ENCODE peak calls at places on chromosomes 11 and 22, in nine cellular contexts. Z is K562, P is HFF-Myc, F is omental fat pad, Q is upper lobe of left lung, T is cardiac muscle cell, A is neural crest cell, M is IMR-90, Y is HCT116. E is an unnamed sample.

GRCh38 chr11:19087658-19088057 is 27.1 kb upstream of the MRGPRX2 start:
- DNase-seq in Z (no peak), A (no peak), Q (no peak), Y (no peak), F (no peak), P (peak; percentile 45), T (peak; percentile 67), M (peak; percentile 60), E (peak; percentile 59)

GRCh38 chr11:5154657-5155056 is at the start of gene OR52A1:
- DNase-seq in Y (no peak), F (no peak), A (no peak), Z (no peak), M (no peak), Q (no peak), T (no peak), P (no peak), E (no peak)

GRCh38 chr11:19753451-19754041 is 40.9 kb downstream of the NAV2 start:
- DNase-seq in F (no peak), Y (no peak), Z (no peak), P (no peak), Q (no peak), M (peak; percentile 38), A (no peak), T (no peak), E (no peak)

GRCh38 chr22:41576877-41577276 is 12.8 kb downstream of the PMM1 start:
- DNase-seq in Q (no peak), A (peak; percentile 48), T (peak; percentile 48), Z (peak; percentile 72), P (no peak), Y (peak; percentile 35), M (peak; percentile 52), F (no peak), E (peak; percentile 76)

GRCh38 chr11:24093410-24093809 is 403.4 kb upstream of the LUZP2 start:
- DNase-seq in Y (no peak), Z (no peak), A (no peak), M (no peak), T (peak; percentile 0), Q (no peak), F (no peak), P (no peak), E (no peak)

GRCh38 chr11:118305726-118306125 is 1.2 kb downstream of the CD3E start:
- DNase-seq in F (no peak), A (no peak), Q (no peak), Y (no peak), T (no peak), Z (no peak), M (no peak), P (no peak), E (no peak)

GRCh38 chr11:101912823-101913284 is 2.0 kb upstream of the CEP126 start:
- DNase-seq in Y (no peak), A (no peak), M (peak; percentile 67), P (no peak), T (peak; percentile 53), F (no peak), Q (no peak), Z (no peak), E (peak; percentile 24)

GRCh38 chr11:118607401-118608267 is at the start of gene PHLDB1:
- DNase-seq in F (no peak), P (no peak), Y (no peak), Z (peak; percentile 79), A (peak; percentile 52), Q (peak; percentile 93), M (peak; percentile 67), T (peak; percentile 82), E (peak; percentile 89)

GRCh38 chr11:2096919-2097301 is 42.3 kb downstream of the IGF2 start:
- DNase-seq in A (no peak), Q (peak; percentile 77), Z (no peak), F (no peak), T (no peak), M (no peak), P (no peak), Y (no peak), E (peak; percentile 63)

GRCh38 chr22:22616636-22617035 is 27.8 kb upstream of the GGTLC2 start:
- DNase-seq in F (no peak), Q (no peak), A (no peak), Z (peak; percentile 40), P (no peak), Y (no peak), T (no peak), M (no peak), E (no peak)

GRCh38 chr11:44530413-44531115 is 34.9 kb upstream of the CD82 start:
- DNase-seq in Y (no peak), P (no peak), Q (no peak), Z (peak; percentile 72), A (no peak), M (peak; percentile 19), F (no peak), T (peak; percentile 75), E (no peak)

GRCh38 chr11:112637046-112637445 is 324.2 kb upstream of the NCAM1 start:
- DNase-seq in M (no peak), F (no peak), T (no peak), Y (no peak), Q (no peak), A (no peak), Z (no peak), P (no peak), E (no peak)

GRCh38 chr11:3153291-3153861 is 11.7 kb downstream of the OSBPL5 start:
- DNase-seq in Z (no peak), F (no peak), A (no peak), M (peak; percentile 97), P (no peak), Q (peak; percentile 86), T (peak; percentile 90), Y (no peak), E (peak; percentile 81)

GRCh38 chr22:24068717-24069116 is 57.6 kb downstream of the CABIN1 start:
- DNase-seq in Q (no peak), M (no peak), A (no peak), P (no peak), F (no peak), Z (no peak), T (no peak), Y (no peak), E (no peak)

GRCh38 chr22:43401661-43402060 is 10.2 kb upstream of the MPPED1 start:
- DNase-seq in Z (no peak), Q (peak; percentile 8), P (no peak), M (no peak), A (no peak), T (no peak), Y (no peak), F (no peak), E (no peak)

GRCh38 chr11:89660234-89660633 is 49.9 kb upstream of the TRIM77 start:
- DNase-seq in M (no peak), Y (no peak), T (no peak), A (no peak), F (no peak), Z (no peak), Q (no peak), P (no peak), E (no peak)
- TF ChIP-seq CTCF in M (no peak), Y (no peak), T (no peak), A (no peak), F (no peak), Z (no peak), Q (no peak), P (no peak), E (no peak)

GRCh38 chr22:37223965-37224551 is 11.8 kb upstream of the SSTR3 start:
- DNase-seq in A (no peak), F (no peak), Y (no peak), Z (no peak), Q (no peak), P (no peak), T (no peak), M (no peak), E (no peak)

GRCh38 chr22:37222440-37222971 is 10.2 kb upstream of the SSTR3 start:
- DNase-seq in Z (no peak), Y (no peak), P (no peak), T (no peak), F (no peak), A (no peak), Q (no peak), M (no peak), E (no peak)

GRCh38 chr22:37220543-37220968 is 8.3 kb upstream of the SSTR3 start:
- DNase-seq in Q (no peak), Y (no peak), Z (no peak), T (peak; percentile 43), P (no peak), F (no peak), M (no peak), A (no peak), E (no peak)

GRCh38 chr22:37219534-37219933 is 7.3 kb upstream of the SSTR3 start:
- DNase-seq in Z (no peak), F (no peak), A (no peak), Q (no peak), Y (no peak), P (no peak), M (no peak), T (no peak), E (no peak)

GRCh38 chr22:37221424-37222336 is 9.4 kb upstream of the SSTR3 start:
- DNase-seq in Y (no peak), F (no peak), Q (no peak), M (no peak), A (no peak), P (no peak), Z (no peak), T (no peak), E (no peak)
- TF ChIP-seq CTCF in Y (no peak), F (no peak), Q (no peak), M (no peak), A (no peak), P (no peak), Z (no peak), T (no peak), E (no peak)

GRCh38 chr11:125270711-125271110 is 106.2 kb downstream of the PKNOX2 start:
- DNase-seq in Z (peak; percentile 15), F (no peak), A (no peak), M (peak; percentile 77), T (peak; percentile 28), P (no peak), Q (no peak), Y (no peak), E (no peak)

GRCh38 chr11:125272092-125272491 is 107.5 kb downstream of the PKNOX2 start:
- DNase-seq in A (no peak), Q (no peak), T (no peak), P (no peak), Y (no peak), Z (no peak), M (peak; percentile 33), F (no peak), E (no peak)

GRCh38 chr11:125268611-125269010 is 104.1 kb downstream of the PKNOX2 start:
- DNase-seq in P (no peak), M (peak; percentile 43), F (no peak), A (no peak), T (no peak), Y (no peak), Z (no peak), Q (no peak), E (no peak)

GRCh38 chr11:125271436-125272064 is 107.0 kb downstream of the PKNOX2 start:
- DNase-seq in Z (no peak), A (no peak), Y (no peak), P (no peak), F (no peak), T (no peak), Q (no peak), M (no peak), E (no peak)

GRCh38 chr11:125270106-125270505 is 105.6 kb downstream of the PKNOX2 start:
- DNase-seq in A (no peak), Q (no peak), M (no peak), P (no peak), Y (no peak), T (no peak), F (no peak), Z (no peak), E (no peak)
- TF ChIP-seq CTCF in A (no peak), Q (no peak), M (no peak), P (no peak), Y (no peak), T (no peak), F (no peak), Z (no peak), E (no peak)

GRCh38 chr22:20319745-20320658 is at the start of gene DGCR6L:
- DNase-seq in T (peak; percentile 95), A (peak; percentile 96), M (peak; percentile 93), F (peak; percentile 92), P (no peak), Y (peak; percentile 90), Z (peak; percentile 100), Q (peak; percentile 100), E (peak; percentile 96)
- TF ChIP-seq CTCF in T (no peak), A (no peak), M (no peak), F (no peak), P (no peak), Y (no peak), Z (peak; percentile 22), Q (no peak), E (no peak)